ENCODE peak calls at places on chromosomes 5 and 9, in five cellular contexts. L is T-helper 1 cell, I is aorta, X is psoas muscle, P is H7. W is an unnamed sample.

GRCh38 chr9:34547960-34548603 is 25.3 kb upstream of the ENHO start:
- DNase-seq in L (no peak), I (peak), P (peak), X (peak), W (peak)

GRCh38 chr5:90014420-90014819 is 395.1 kb downstream of the CETN3 start:
- DNase-seq in P (no peak), I (no peak), X (no peak), L (no peak), W (no peak)

GRCh38 chr5:68924490-68925145 is 169.2 kb upstream of the SLC30A5 start:
- DNase-seq in L (no peak), I (no peak), P (no peak), X (no peak), W (peak)

GRCh38 chr5:96342581-96342980 is 90.5 kb downstream of the PCSK1 start:
- DNase-seq in X (no peak), L (no peak), P (no peak), I (no peak), W (no peak)

GRCh38 chr5:88860501-88860900 is 22.5 kb downstream of the MEF2C start:
- DNase-seq in I (no peak), P (no peak), L (no peak), X (no peak), W (no peak)

GRCh38 chr5:34655354-34655991 is 655 bp upstream of the RAI14 start:
- DNase-seq in I (no peak), L (no peak), P (peak), X (no peak), W (peak)

GRCh38 chr5:82422751-82423181 is 144.6 kb upstream of the RPS23 start:
- DNase-seq in X (no peak), P (no peak), I (peak), L (no peak), W (no peak)

GRCh38 chr9:134764870-134765269 is 115.7 kb upstream of the FCN2 start:
- DNase-seq in X (no peak), L (no peak), P (no peak), I (no peak), W (no peak)

GRCh38 chr9:98120476-98120875 is 1.5 kb upstream of the TRIM14 start:
- DNase-seq in X (no peak), L (no peak), P (no peak), I (no peak), W (no peak)

GRCh38 chr9:89740722-89741121 is 135.9 kb downstream of the GADD45G start:
- DNase-seq in X (no peak), P (no peak), L (no peak), I (no peak), W (no peak)